ENCODE peak calls at places on chromosome 22, in five cellular contexts. One of them, this sample, is unnamed.

GRCh38 chr22:43467171-43467570 is 55.4 kb downstream of the MPPED1 start:
- DNase-seq in GM23248: no peak
- DNase-seq in hepatocyte: no peak
- DNase-seq in PC-3: no peak
- DNase-seq in PC-9: no peak
- DNase-seq in this sample: no peak

GRCh38 chr22:29799217-29799680 is 32.1 kb downstream of the UQCR10 start:
- DNase-seq in hepatocyte: peak; percentile 78
- DNase-seq in PC-3: peak; percentile 92
- DNase-seq in GM23248: peak; percentile 98
- DNase-seq in PC-9: peak; percentile 90
- DNase-seq in this sample: no peak

GRCh38 chr22:29784451-29785361 is 17.5 kb downstream of the UQCR10 start:
- DNase-seq in PC-3: no peak
- DNase-seq in PC-9: no peak
- DNase-seq in hepatocyte: no peak
- DNase-seq in GM23248: peak; percentile 33
- DNase-seq in this sample: no peak

GRCh38 chr22:40556641-40557040 is 79.9 kb downstream of the MRTFA start:
- DNase-seq in PC-3: no peak
- DNase-seq in hepatocyte: no peak
- DNase-seq in GM23248: no peak
- DNase-seq in PC-9: no peak
- DNase-seq in this sample: no peak

GRCh38 chr22:24338701-24339451 is 68.2 kb downstream of the SPECC1L start:
- DNase-seq in PC-9: no peak
- DNase-seq in PC-3: no peak
- DNase-seq in hepatocyte: peak; percentile 19
- DNase-seq in GM23248: peak; percentile 70
- DNase-seq in this sample: no peak

GRCh38 chr22:31603081-31603525 is 58.9 kb downstream of the PISD start:
- DNase-seq in hepatocyte: no peak
- DNase-seq in PC-9: no peak
- DNase-seq in PC-3: no peak
- DNase-seq in GM23248: no peak
- DNase-seq in this sample: no peak

GRCh38 chr22:43884600-43885318 is 7.1 kb downstream of the PNPLA5 start:
- DNase-seq in PC-3: peak; percentile 54
- DNase-seq in PC-9: peak; percentile 60
- DNase-seq in hepatocyte: peak; percentile 72
- DNase-seq in GM23248: peak; percentile 72
- DNase-seq in this sample: peak; percentile 56

GRCh38 chr22:35628732-35629131 is 11.6 kb upstream of the MB start:
- DNase-seq in hepatocyte: no peak
- DNase-seq in PC-3: no peak
- DNase-seq in GM23248: no peak
- DNase-seq in PC-9: no peak
- DNase-seq in this sample: no peak

GRCh38 chr22:44639891-44640617 is 62.0 kb upstream of the PRR5 start:
- DNase-seq in PC-3: no peak
- DNase-seq in PC-9: no peak
- DNase-seq in GM23248: no peak
- DNase-seq in hepatocyte: no peak
- DNase-seq in this sample: no peak

DNA sequence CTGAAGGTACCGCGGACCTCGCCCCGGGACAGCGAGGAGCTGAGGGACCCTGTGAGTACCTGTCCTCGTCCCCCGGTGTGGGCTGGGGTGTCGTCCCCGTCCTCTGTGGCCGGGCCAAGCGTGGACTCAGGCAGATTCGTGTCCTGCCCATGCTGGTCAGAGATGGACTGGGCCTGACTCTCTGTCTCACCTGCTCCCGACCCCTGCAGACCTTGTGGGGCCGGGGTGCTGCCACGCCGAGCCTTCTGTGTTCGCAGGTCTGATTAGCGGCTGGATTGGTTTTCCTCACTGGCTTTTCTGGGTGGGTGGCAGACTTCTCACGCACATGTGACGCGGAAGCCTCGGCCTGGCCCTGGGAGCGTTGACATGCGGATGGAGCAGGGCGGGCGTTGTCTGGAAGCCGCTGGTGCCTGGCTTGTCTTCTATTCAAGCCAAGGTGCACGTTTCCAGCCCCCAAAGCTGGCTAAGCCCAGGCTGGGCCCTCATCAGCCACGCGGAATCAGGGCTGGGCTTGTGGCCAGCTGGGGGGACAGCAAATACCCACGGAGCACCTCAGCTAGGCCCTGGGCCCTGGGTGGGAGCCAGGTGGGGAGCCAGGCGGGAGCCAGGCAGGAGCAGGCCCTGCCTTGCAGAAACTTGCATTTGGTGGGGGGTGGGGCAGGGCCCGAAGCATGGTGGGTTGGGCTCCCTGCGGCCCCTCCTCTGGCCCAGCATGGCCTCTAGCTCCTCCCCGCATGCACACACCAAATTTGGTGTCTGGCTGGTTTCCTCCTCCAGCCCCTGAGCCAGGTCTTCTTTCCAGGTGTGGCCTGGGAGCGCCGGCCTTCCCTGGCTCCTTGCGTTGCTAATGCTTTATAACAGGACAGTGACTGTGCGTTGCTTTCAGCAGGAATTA is 7.0 kb downstream of the GRAMD4 start:
- DNase-seq in PC-3: no peak
- DNase-seq in hepatocyte: no peak
- DNase-seq in GM23248: no peak
- DNase-seq in PC-9: no peak
- DNase-seq in this sample: no peak
- H3K9me2 ChIP-seq in PC-3: no peaks in the 10 kb centered on the region
- H3K9me2 ChIP-seq in hepatocyte: no peaks in the 10 kb centered on the region
- H3K9me2 ChIP-seq in GM23248: no peaks in the 10 kb centered on the region
- H3K9me2 ChIP-seq in PC-9: no peaks in the 10 kb centered on the region
- H3K9me2 ChIP-seq in this sample: no peaks in the 10 kb centered on the region

GRCh38 chr22:48278620-48279464 is 1516.4 kb downstream of the TBC1D22A start:
- DNase-seq in GM23248: no peak
- DNase-seq in PC-3: no peak
- DNase-seq in hepatocyte: no peak
- DNase-seq in PC-9: no peak
- DNase-seq in this sample: no peak

GRCh38 chr22:48276933-48277867 is 1514.8 kb downstream of the TBC1D22A start:
- DNase-seq in PC-9: no peak
- DNase-seq in PC-3: no peak
- DNase-seq in GM23248: no peak
- DNase-seq in hepatocyte: peak; percentile 53
- DNase-seq in this sample: no peak

GRCh38 chr22:48275412-48275811 is 1513.0 kb downstream of the TBC1D22A start:
- DNase-seq in hepatocyte: no peak
- DNase-seq in GM23248: no peak
- DNase-seq in PC-9: no peak
- DNase-seq in PC-3: no peak
- DNase-seq in this sample: no peak

GRCh38 chr22:48279465-48279765 is 1517.0 kb downstream of the TBC1D22A start:
- DNase-seq in GM23248: no peak
- DNase-seq in PC-9: no peak
- DNase-seq in hepatocyte: no peak
- DNase-seq in PC-3: no peak
- DNase-seq in this sample: no peak

DNA sequence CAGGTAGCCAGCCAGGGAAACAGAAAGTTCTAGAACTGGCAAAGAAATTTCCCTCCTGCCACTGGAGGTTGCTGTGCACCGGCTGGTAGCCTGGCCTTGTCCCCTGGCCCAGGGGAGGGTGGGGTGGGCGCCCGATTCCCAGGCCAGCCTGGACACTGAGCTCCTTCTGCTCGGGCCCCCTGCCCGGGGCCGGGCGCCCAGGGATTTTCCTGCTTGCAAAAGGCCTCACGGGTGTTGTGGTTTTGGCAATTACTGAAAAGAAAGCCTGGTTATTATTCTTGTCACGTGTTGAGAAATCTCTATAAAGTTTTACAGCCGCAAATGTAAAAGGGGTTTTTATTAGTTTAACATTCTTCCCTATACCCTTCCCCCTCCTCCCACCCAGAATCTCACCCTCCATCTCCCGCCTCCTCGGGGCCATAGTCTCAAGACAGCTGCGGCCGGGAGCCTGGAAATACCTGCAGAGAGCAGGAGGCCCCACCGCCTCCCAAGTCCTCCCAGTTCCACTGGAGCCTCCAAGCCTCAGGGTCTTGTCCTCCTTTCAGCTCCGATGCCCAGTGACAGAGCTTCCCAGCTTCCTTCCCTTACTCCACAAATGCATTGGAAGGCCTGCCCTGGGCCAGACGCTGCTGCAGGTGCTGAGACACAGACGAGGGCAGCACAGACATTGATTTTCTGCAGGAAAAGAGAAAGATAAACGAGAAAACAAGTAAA is 1515.6 kb downstream of the TBC1D22A start:
- DNase-seq in hepatocyte: peak; percentile 50
- DNase-seq in GM23248: no peak
- DNase-seq in PC-3: no peak
- DNase-seq in PC-9: no peak
- DNase-seq in this sample: no peak
- H3K9me2 ChIP-seq in hepatocyte: no peaks in the 10 kb centered on the region
- H3K9me2 ChIP-seq in GM23248: no peaks in the 10 kb centered on the region
- H3K9me2 ChIP-seq in PC-3: no peaks in the 10 kb centered on the region
- H3K9me2 ChIP-seq in PC-9: no peaks in the 10 kb centered on the region
- H3K9me2 ChIP-seq in this sample: no peaks in the 10 kb centered on the region

DNA sequence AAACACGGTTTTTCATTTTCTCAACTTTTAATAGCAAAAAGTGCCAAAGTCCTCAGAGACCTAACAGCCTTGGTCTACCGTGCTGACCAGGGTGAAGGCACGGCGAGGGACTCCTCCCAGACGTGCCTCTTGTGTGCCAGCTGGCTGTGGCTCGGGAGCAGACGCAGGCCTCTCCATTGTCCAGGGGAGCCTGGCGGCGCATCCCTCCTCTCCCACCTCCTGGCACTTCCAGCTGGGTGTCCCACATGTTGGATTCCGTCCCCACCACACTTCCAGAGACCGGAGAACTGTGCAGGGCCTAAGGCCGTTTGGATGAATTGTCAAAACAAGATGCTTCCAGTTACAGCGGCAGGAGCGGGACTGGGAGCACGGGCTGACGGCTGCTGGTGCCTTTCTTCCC is 11.6 kb downstream of the CDPF1 start:
- DNase-seq in PC-3: no peak
- DNase-seq in hepatocyte: no peak
- DNase-seq in GM23248: no peak
- DNase-seq in PC-9: no peak
- DNase-seq in this sample: no peak
- H3K9me2 ChIP-seq in PC-3: no peaks in the 10 kb centered on the region
- H3K9me2 ChIP-seq in hepatocyte: no peaks in the 10 kb centered on the region
- H3K9me2 ChIP-seq in GM23248: no peaks in the 10 kb centered on the region
- H3K9me2 ChIP-seq in PC-9: no peaks in the 10 kb centered on the region
- H3K9me2 ChIP-seq in this sample: no peaks in the 10 kb centered on the region

GRCh38 chr22:37535159-37535558 is 15.9 kb upstream of the CARD10 start:
- DNase-seq in PC-9: no peak
- DNase-seq in hepatocyte: no peak
- DNase-seq in PC-3: no peak
- DNase-seq in GM23248: no peak
- DNase-seq in this sample: no peak
- H3K9me2 ChIP-seq in PC-9: no peaks in the 10 kb centered on the region
- H3K9me2 ChIP-seq in hepatocyte: no peaks in the 10 kb centered on the region
- H3K9me2 ChIP-seq in PC-3: no peaks in the 10 kb centered on the region
- H3K9me2 ChIP-seq in GM23248: no peaks in the 10 kb centered on the region
- H3K9me2 ChIP-seq in this sample: no peaks in the 10 kb centered on the region

DNA sequence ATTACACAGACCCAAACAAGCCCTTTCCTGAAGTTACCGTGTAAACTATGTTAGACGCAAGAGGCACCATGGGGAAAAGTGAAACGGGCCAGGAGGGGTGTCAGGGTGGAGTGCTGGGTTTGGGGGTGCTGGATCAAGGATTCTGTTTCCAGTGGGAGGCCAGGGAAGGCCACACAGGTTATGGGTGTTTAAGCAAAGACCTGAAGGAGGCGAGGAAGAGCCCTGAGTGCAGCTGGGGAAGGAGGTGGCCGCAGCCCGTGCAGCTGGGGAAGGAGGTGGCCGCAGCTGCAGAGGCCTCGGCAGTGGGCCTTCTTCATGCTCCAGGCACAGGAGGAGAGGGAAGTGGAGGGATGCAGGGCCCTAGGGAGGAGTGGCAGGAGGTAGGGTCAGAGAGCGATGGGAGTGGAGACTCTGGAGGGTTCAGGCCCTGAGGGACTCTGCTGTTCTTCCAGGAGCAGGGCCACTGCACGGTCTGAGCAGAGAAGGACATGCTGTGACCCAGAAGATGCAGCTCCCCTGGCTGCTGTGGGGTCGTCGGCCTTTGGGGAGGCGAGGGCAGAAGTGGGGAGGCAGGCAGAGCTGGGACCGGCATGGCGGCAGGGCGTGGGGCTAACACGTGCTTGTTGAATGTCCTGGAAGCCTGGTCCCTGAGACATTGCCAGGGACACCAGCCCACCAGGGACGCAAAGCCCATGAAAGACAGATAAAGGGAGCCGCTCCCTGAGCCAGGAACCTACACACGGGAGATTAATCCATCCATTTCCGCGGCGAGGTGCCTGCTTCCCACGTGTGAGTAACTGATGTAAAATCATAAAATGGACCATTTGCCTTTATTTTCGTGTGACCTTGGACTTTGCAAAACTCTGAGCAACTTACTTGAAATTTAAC is 1049.1 kb downstream of the BRD1 start:
- DNase-seq in GM23248: no peak
- DNase-seq in hepatocyte: no peak
- DNase-seq in PC-3: no peak
- DNase-seq in PC-9: no peak
- DNase-seq in this sample: no peak
- H3K9me2 ChIP-seq in GM23248: no peaks in the 10 kb centered on the region
- H3K9me2 ChIP-seq in hepatocyte: no peaks in the 10 kb centered on the region
- H3K9me2 ChIP-seq in PC-3: no peaks in the 10 kb centered on the region
- H3K9me2 ChIP-seq in PC-9: no peaks in the 10 kb centered on the region
- H3K9me2 ChIP-seq in this sample: no peaks in the 10 kb centered on the region

GRCh38 chr22:46797355-46797754 is 34.9 kb downstream of the TBC1D22A start:
- DNase-seq in PC-3: peak; percentile 9
- DNase-seq in GM23248: peak; percentile 31
- DNase-seq in PC-9: no peak
- DNase-seq in hepatocyte: peak; percentile 63
- DNase-seq in this sample: peak; percentile 38
- H3K9me2 ChIP-seq in PC-3: no peaks in the 10 kb centered on the region
- H3K9me2 ChIP-seq in GM23248: no peaks in the 10 kb centered on the region
- H3K9me2 ChIP-seq in PC-9: no peaks in the 10 kb centered on the region
- H3K9me2 ChIP-seq in hepatocyte: no peaks in the 10 kb centered on the region
- H3K9me2 ChIP-seq in this sample: no peaks in the 10 kb centered on the region

DNA sequence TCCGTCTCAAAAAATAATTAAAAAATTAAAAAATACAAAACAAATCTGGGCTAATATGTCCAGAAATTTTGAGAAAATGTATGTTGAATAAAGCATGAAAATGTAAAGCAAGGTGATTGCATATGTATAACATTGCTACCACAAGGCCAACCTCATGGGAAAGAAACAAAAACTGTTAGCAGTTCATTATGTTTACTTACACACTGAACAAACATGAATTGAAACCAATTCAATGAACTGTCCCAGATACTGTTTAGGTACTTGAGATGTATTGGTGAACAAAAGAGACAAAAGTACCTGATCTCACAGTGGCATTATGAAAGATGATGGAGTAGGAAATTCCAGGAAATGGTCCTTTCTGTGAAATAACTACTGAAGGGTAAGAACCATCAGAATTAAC is 43.8 kb upstream of the IGLL5 start:
- DNase-seq in hepatocyte: no peak
- DNase-seq in PC-3: no peak
- DNase-seq in PC-9: no peak
- DNase-seq in GM23248: no peak
- DNase-seq in this sample: no peak
- H3K9me2 ChIP-seq in hepatocyte: no peaks in the 10 kb centered on the region
- H3K9me2 ChIP-seq in PC-3: no peaks in the 10 kb centered on the region
- H3K9me2 ChIP-seq in PC-9: no peaks in the 10 kb centered on the region
- H3K9me2 ChIP-seq in GM23248: no peaks in the 10 kb centered on the region
- H3K9me2 ChIP-seq in this sample: no peaks in the 10 kb centered on the region